ENCODE peak calls at places on chromosomes 2 and 18, in ten cellular contexts. Q is HFFc6; D is RCC 7860; U is left ventricle myocardium inferior; F is sigmoid colon; L is NCI-H1694; K is brain microvascular endothelial cell; P is posterior cingulate gyrus; W is stimulated activated CD8-positive, alpha-beta memory T cell treated with anti-CD3 and anti-CD28 coated beads, Interleukin-2, amount 100 ng/mL, for 48 hours; C is nucleus accumbens. Y is an unnamed sample.

GRCh38 chr2:135980450-135981080 is 4.9 kb downstream of the DARS1 start:
- DNase-seq in Q (no peak), D (no peak), U (no peak), F (no peak), L (no peak), K (no peak), P (no peak), W (no peak), C (no peak), Y (no peak)

GRCh38 chr2:42314892-42315468 is 46.0 kb downstream of the COX7A2L start:
- DNase-seq in Q (peak), D (peak), U (no peak), F (no peak), L (no peak), K (peak), P (no peak), W (no peak), C (no peak), Y (no peak)

GRCh38 chr2:54862742-54863141 is 139.3 kb downstream of the EML6 start:
- DNase-seq in Q (no peak), D (no peak), U (no peak), F (no peak), L (no peak), K (no peak), P (no peak), W (no peak), C (no peak), Y (no peak)

GRCh38 chr2:12110074-12110473 is 363.6 kb downstream of the LPIN1 start:
- DNase-seq in Q (no peak), D (no peak), U (no peak), F (no peak), L (no peak), K (no peak), P (no peak), W (no peak), C (no peak), Y (no peak)

GRCh38 chr2:28543316-28544068 is 47.6 kb downstream of the PLB1 start:
- DNase-seq in Q (no peak), D (no peak), U (no peak), F (peak), L (no peak), K (peak), P (no peak), W (no peak), C (no peak), Y (no peak)

GRCh38 chr2:120308038-120308910 is 37.7 kb upstream of the INHBB start:
- DNase-seq in Q (no peak), D (no peak), U (no peak), F (no peak), L (no peak), K (no peak), P (no peak), W (no peak), C (no peak), Y (peak)

GRCh38 chr18:36622610-36623009 is 206.2 kb downstream of the TPGS2 start:
- DNase-seq in Q (no peak), D (no peak), U (no peak), F (no peak), L (no peak), K (no peak), P (no peak), W (no peak), C (no peak), Y (no peak)

GRCh38 chr18:8871484-8871883 is 166.1 kb downstream of the MTCL1 start:
- DNase-seq in Q (peak), D (no peak), U (no peak), F (no peak), L (peak), K (no peak), P (peak), W (no peak), C (no peak), Y (no peak)

GRCh38 chr2:6924101-6924917 is 7.1 kb downstream of the RNF144A start:
- DNase-seq in Q (no peak), D (no peak), U (no peak), F (no peak), L (no peak), K (no peak), P (no peak), W (no peak), C (no peak), Y (no peak)

GRCh38 chr2:15169326-15170038 is 391.7 kb downstream of the NBAS start:
- DNase-seq in Q (peak), D (peak), U (no peak), F (no peak), L (no peak), K (peak), P (no peak), W (no peak), C (no peak), Y (no peak)

GRCh38 chr2:172299741-172300140 is 127.6 kb upstream of the ITGA6 start:
- DNase-seq in Q (no peak), D (no peak), U (no peak), F (no peak), L (no peak), K (peak), P (no peak), W (no peak), C (no peak), Y (no peak)

GRCh38 chr2:123495241-123495640 is 529.8 kb upstream of the CNTNAP5 start:
- DNase-seq in Q (no peak), D (no peak), U (no peak), F (no peak), L (no peak), K (no peak), P (no peak), W (no peak), C (no peak), Y (no peak)

GRCh38 chr2:232592687-232593407 is 40.6 kb upstream of the EFHD1 start:
- DNase-seq in Q (peak), D (peak), U (no peak), F (no peak), L (no peak), K (peak), P (no peak), W (no peak), C (no peak), Y (no peak)

GRCh38 chr2:100278986-100279385 is 43.3 kb downstream of the LONRF2 start:
- DNase-seq in Q (no peak), D (no peak), U (no peak), F (no peak), L (no peak), K (no peak), P (no peak), W (no peak), C (no peak), Y (no peak)

GRCh38 chr2:164015328-164016123 is 279.7 kb upstream of the FIGN start:
- DNase-seq in Q (no peak), D (peak), U (no peak), F (peak), L (no peak), K (peak), P (no peak), W (no peak), C (no peak), Y (no peak)

GRCh38 chr2:11766016-11766415 is 19.6 kb downstream of the LPIN1 start:
- DNase-seq in Q (no peak), D (no peak), U (no peak), F (no peak), L (no peak), K (no peak), P (no peak), W (no peak), C (no peak), Y (no peak)

GRCh38 chr18:53864758-53865157 is 359.7 kb downstream of the MBD2 start:
- DNase-seq in Q (no peak), D (no peak), U (no peak), F (no peak), L (no peak), K (peak), P (no peak), W (no peak), C (no peak), Y (no peak)

GRCh38 chr2:12192762-12193161 is 446.3 kb downstream of the LPIN1 start:
- DNase-seq in Q (no peak), D (no peak), U (no peak), F (no peak), L (no peak), K (no peak), P (no peak), W (no peak), C (no peak), Y (no peak)

GRCh38 chr18:50218432-50219197 is 23.7 kb upstream of the MYO5B start:
- DNase-seq in Q (no peak), D (no peak), U (no peak), F (no peak), L (peak), K (peak), P (no peak), W (no peak), C (no peak), Y (no peak)

GRCh38 chr18:3782901-3783300 is 332.9 kb downstream of the TGIF1 start:
- DNase-seq in Q (no peak), D (no peak), U (no peak), F (no peak), L (no peak), K (no peak), P (no peak), W (no peak), C (no peak), Y (no peak)

GRCh38 chr2:42823744-42824453 is 31.5 kb upstream of the HAAO start:
- DNase-seq in Q (no peak), D (no peak), U (no peak), F (no peak), L (no peak), K (no peak), P (no peak), W (no peak), C (no peak), Y (no peak)

GRCh38 chr2:216534809-216535208 is 36.2 kb downstream of the RPL37A start:
- DNase-seq in Q (no peak), D (no peak), U (no peak), F (no peak), L (no peak), K (no peak), P (no peak), W (no peak), C (no peak), Y (no peak)

GRCh38 chr2:11621465-11621864 is 48.5 kb downstream of the NTSR2 start:
- DNase-seq in Q (no peak), D (no peak), U (no peak), F (no peak), L (no peak), K (no peak), P (no peak), W (no peak), C (no peak), Y (peak)

GRCh38 chr2:19554520-19554919 is 196.1 kb upstream of the OSR1 start:
- DNase-seq in Q (no peak), D (no peak), U (no peak), F (no peak), L (no peak), K (no peak), P (no peak), W (no peak), C (no peak), Y (no peak)

GRCh38 chr18:5417342-5417741 is 121.8 kb upstream of the ZBTB14 start:
- DNase-seq in Q (no peak), D (no peak), U (no peak), F (no peak), L (no peak), K (no peak), P (peak), W (no peak), C (peak), Y (no peak)

GRCh38 chr2:43461461-43462073 is 134.3 kb downstream of the THADA start:
- DNase-seq in Q (no peak), D (no peak), U (no peak), F (no peak), L (no peak), K (no peak), P (no peak), W (no peak), C (no peak), Y (no peak)

GRCh38 chr2:172403881-172404470 is 23.4 kb upstream of the ITGA6 start:
- DNase-seq in Q (no peak), D (no peak), U (no peak), F (no peak), L (no peak), K (no peak), P (no peak), W (no peak), C (no peak), Y (no peak)

Y was measured in cardiac septum.